ENCODE peak calls at places on chromosomes 2 and 18, in eight cellular contexts. N is cerebellar cortex; Y is prostate gland; X is hypothalamus; D is fibroblast of lung; L is stimulated activated CD8-positive, alpha-beta memory T cell treated with anti-CD3 and anti-CD28 coated beads, Interleukin-15, amount 100 ng/mL, for 24 hours; U is left lobe of liver; A is HFFc6. I is an unnamed sample.

GRCh38 chr2:45691152-45691551 is 39.7 kb downstream of the PRKCE start:
- DNase-seq in N (peak), Y (no peak), X (no peak), D (no peak), L (no peak), U (no peak), A (no peak), I (no peak)

GRCh38 chr18:79432376-79433120 is 36.8 kb downstream of the NFATC1 start:
- DNase-seq in N (no peak), Y (no peak), X (no peak), D (no peak), L (no peak), U (no peak), A (no peak), I (no peak)

GRCh38 chr2:127293386-127293757 is 572 bp downstream of the ERCC3 start:
- DNase-seq in N (no peak), Y (no peak), X (no peak), D (peak), L (no peak), U (no peak), A (no peak), I (no peak)

GRCh38 chr2:171669121-171669520 is 18.1 kb upstream of the DYNC1I2 start:
- DNase-seq in N (no peak), Y (no peak), X (peak), D (no peak), L (no peak), U (no peak), A (no peak), I (no peak)

GRCh38 chr18:36352384-36352783 is 54.9 kb downstream of the FHOD3 start:
- DNase-seq in N (no peak), Y (no peak), X (no peak), D (peak), L (no peak), U (no peak), A (peak), I (peak)

GRCh38 chr2:43075906-43076585 is 150.4 kb downstream of the ZFP36L2 start:
- DNase-seq in N (no peak), Y (no peak), X (no peak), D (peak), L (no peak), U (no peak), A (peak), I (no peak)

GRCh38 chr2:180367831-180368230 is 360.7 kb upstream of the CWC22 start:
- DNase-seq in N (no peak), Y (peak), X (no peak), D (peak), L (no peak), U (no peak), A (peak), I (peak)

GRCh38 chr2:236968101-236968886 is 117.4 kb upstream of the COPS8 start:
- DNase-seq in N (no peak), Y (no peak), X (no peak), D (no peak), L (no peak), U (no peak), A (no peak), I (no peak)

GRCh38 chr2:227186751-227187150 is 22.3 kb downstream of the COL4A3 start:
- DNase-seq in N (no peak), Y (no peak), X (no peak), D (no peak), L (no peak), U (no peak), A (no peak), I (no peak)

GRCh38 chr18:39675358-39675757 is 2109.8 kb upstream of the CELF4 start:
- DNase-seq in N (no peak), Y (no peak), X (no peak), D (peak), L (no peak), U (no peak), A (peak), I (peak)

GRCh38 chr2:162113771-162114168 is 38.3 kb downstream of the GCG start:
- DNase-seq in N (no peak), Y (no peak), X (no peak), D (peak), L (no peak), U (peak), A (peak), I (no peak)

GRCh38 chr2:208595386-208596275 is 189.0 kb downstream of the PTH2R start:
- DNase-seq in N (no peak), Y (no peak), X (no peak), D (peak), L (no peak), U (no peak), A (no peak), I (no peak)

GRCh38 chr2:159140070-159140774 is 146.3 kb downstream of the WDSUB1 start:
- DNase-seq in N (no peak), Y (no peak), X (no peak), D (peak), L (no peak), U (no peak), A (peak), I (no peak)

GRCh38 chr2:219454217-219454616 is 19.6 kb downstream of the SPEG start:
- DNase-seq in N (no peak), Y (no peak), X (no peak), D (peak), L (no peak), U (no peak), A (no peak), I (no peak)

GRCh38 chr2:232890896-232891601 is 21.0 kb downstream of the SNORC start:
- DNase-seq in N (no peak), Y (peak), X (no peak), D (peak), L (no peak), U (no peak), A (peak), I (no peak)

GRCh38 chr2:127675335-127676261 is at the start of gene LIMS2:
- DNase-seq in N (no peak), Y (no peak), X (no peak), D (peak), L (no peak), U (peak), A (peak), I (no peak)

GRCh38 chr2:69549421-69549820 is 94.1 kb downstream of the AAK1 start:
- DNase-seq in N (no peak), Y (no peak), X (no peak), D (peak), L (no peak), U (no peak), A (peak), I (peak)

GRCh38 chr2:29223851-29224692 is 108.9 kb downstream of the CLIP4 start:
- DNase-seq in N (no peak), Y (peak), X (no peak), D (peak), L (no peak), U (no peak), A (peak), I (peak)

GRCh38 chr2:3738454-3738853 is 35.1 kb downstream of the DCDC2C start:
- DNase-seq in N (peak), Y (no peak), X (no peak), D (no peak), L (no peak), U (no peak), A (no peak), I (no peak)

GRCh38 chr18:24427484-24427883 is 1.0 kb downstream of the IMPACT start:
- DNase-seq in N (no peak), Y (no peak), X (no peak), D (peak), L (no peak), U (no peak), A (no peak), I (no peak)

GRCh38 chr18:39051013-39051412 is 1485.4 kb upstream of the CELF4 start:
- DNase-seq in N (no peak), Y (no peak), X (no peak), D (peak), L (no peak), U (no peak), A (no peak), I (no peak)

GRCh38 chr2:26281226-26281625 is 36.5 kb downstream of the HADHB start:
- DNase-seq in N (no peak), Y (no peak), X (no peak), D (no peak), L (no peak), U (no peak), A (no peak), I (no peak)

GRCh38 chr2:35591886-35592285 is 763.7 kb upstream of the CRIM1 start:
- DNase-seq in N (no peak), Y (no peak), X (no peak), D (peak), L (no peak), U (no peak), A (no peak), I (peak)

GRCh38 chr2:18518116-18519111 is 42.0 kb downstream of the RDH14 start:
- DNase-seq in N (no peak), Y (no peak), X (no peak), D (peak), L (no peak), U (no peak), A (peak), I (no peak)

GRCh38 chr2:46719499-46719898 is 196.1 kb downstream of the MCFD2 start:
- DNase-seq in N (no peak), Y (no peak), X (no peak), D (peak), L (no peak), U (no peak), A (peak), I (peak)

GRCh38 chr2:74238879-74239278 is 40.5 kb downstream of the MTHFD2 start:
- DNase-seq in N (no peak), Y (no peak), X (no peak), D (peak), L (no peak), U (no peak), A (peak), I (no peak)

GRCh38 chr2:21181957-21182356 is 58.2 kb downstream of the TDRD15 start:
- DNase-seq in N (no peak), Y (no peak), X (no peak), D (no peak), L (no peak), U (no peak), A (no peak), I (no peak)

GRCh38 chr2:96773922-96774321 is 13.2 kb downstream of the CNNM4 start:
- DNase-seq in N (no peak), Y (peak), X (no peak), D (no peak), L (no peak), U (no peak), A (no peak), I (no peak)

GRCh38 chr18:48160622-48161021 is 230.2 kb upstream of the SMAD2 start:
- DNase-seq in N (no peak), Y (no peak), X (no peak), D (no peak), L (no peak), U (peak), A (no peak), I (no peak)

GRCh38 chr18:48632676-48633257 is 93.9 kb downstream of the CTIF start:
- DNase-seq in N (no peak), Y (no peak), X (no peak), D (no peak), L (no peak), U (peak), A (no peak), I (no peak)

GRCh38 chr18:10320201-10320600 is 134.2 kb upstream of the APCDD1 start:
- DNase-seq in N (no peak), Y (no peak), X (no peak), D (no peak), L (no peak), U (no peak), A (no peak), I (no peak)

GRCh38 chr2:101803945-101804696 is 106.6 kb downstream of the MAP4K4 start:
- DNase-seq in N (no peak), Y (no peak), X (no peak), D (no peak), L (no peak), U (peak), A (no peak), I (no peak)

I was measured in retinal pigment epithelial cell.